ENCODE peak calls at places on chromosomes 5 and 9, in four cellular contexts. R is AG04449; Y is CD4-positive, alpha-beta memory T cell; P is neuronal stem cell. D is an unnamed sample.

GRCh38 chr9:131264231-131264630 is 12.1 kb downstream of the FAM78A start:
- DNase-seq in R (no peak), Y (no peak), P (no peak), D (peak)

GRCh38 chr5:159262472-159262858 is 625 bp upstream of the UBLCP1 start:
- DNase-seq in R (no peak), Y (no peak), P (no peak), D (no peak)

GRCh38 chr5:36442796-36443195 is 141.1 kb upstream of the RANBP3L start:
- DNase-seq in R (no peak), Y (no peak), P (no peak), D (no peak)

GRCh38 chr5:16916262-16916878 is 19.7 kb downstream of the MYO10 start:
- DNase-seq in R (peak), Y (no peak), P (no peak), D (no peak)

GRCh38 chr5:78000191-78000590 is 224.1 kb upstream of the TBCA start:
- DNase-seq in R (no peak), Y (no peak), P (no peak), D (no peak)

GRCh38 chr9:88017086-88017485 is 42.8 kb upstream of the CDK20 start:
- DNase-seq in R (no peak), Y (no peak), P (no peak), D (no peak)

GRCh38 chr9:24912767-24913166 is 367.1 kb upstream of the IZUMO3 start:
- DNase-seq in R (no peak), Y (no peak), P (no peak), D (no peak)

GRCh38 chr5:36153727-36154126 is 1.8 kb downstream of the SKP2 start:
- DNase-seq in R (no peak), Y (no peak), P (no peak), D (no peak)

GRCh38 chr9:124776952-124777645 is at the start of gene OLFML2A:
- DNase-seq in R (no peak), Y (no peak), P (no peak), D (peak)

GRCh38 chr5:16690243-16690839 is 73.5 kb upstream of the RETREG1 start:
- DNase-seq in R (no peak), Y (no peak), P (peak), D (no peak)

GRCh38 chr9:19642256-19642655 is 146.6 kb downstream of the SLC24A2 start:
- DNase-seq in R (no peak), Y (no peak), P (no peak), D (no peak)

GRCh38 chr5:148949871-148950863 is 112.7 kb downstream of the SH3TC2 start:
- DNase-seq in R (no peak), Y (no peak), P (no peak), D (peak)

GRCh38 chr5:142784405-142784955 is 14.3 kb downstream of the ARHGAP26 start:
- DNase-seq in R (no peak), Y (no peak), P (no peak), D (no peak)

GRCh38 chr9:128685636-128686489 is 3.2 kb upstream of the SET start:
- DNase-seq in R (no peak), Y (peak), P (no peak), D (no peak)

GRCh38 chr5:25448646-25449045 is 803.9 kb upstream of the CDH10 start:
- DNase-seq in R (no peak), Y (no peak), P (no peak), D (no peak)

GRCh38 chr5:25439025-25439424 is 794.2 kb upstream of the CDH10 start:
- DNase-seq in R (no peak), Y (no peak), P (no peak), D (no peak)

GRCh38 chr5:25448190-25448621 is 803.4 kb upstream of the CDH10 start:
- DNase-seq in R (no peak), Y (no peak), P (peak), D (no peak)

GRCh38 chr5:25441810-25442209 is 797.0 kb upstream of the CDH10 start:
- DNase-seq in R (no peak), Y (no peak), P (no peak), D (no peak)

GRCh38 chr5:25444697-25445096 is 799.9 kb upstream of the CDH10 start:
- DNase-seq in R (no peak), Y (no peak), P (no peak), D (no peak)
- H3K4me3 ChIP-seq in R (no peak), Y (no peak), P (no peak), D (no peak)

DNA sequence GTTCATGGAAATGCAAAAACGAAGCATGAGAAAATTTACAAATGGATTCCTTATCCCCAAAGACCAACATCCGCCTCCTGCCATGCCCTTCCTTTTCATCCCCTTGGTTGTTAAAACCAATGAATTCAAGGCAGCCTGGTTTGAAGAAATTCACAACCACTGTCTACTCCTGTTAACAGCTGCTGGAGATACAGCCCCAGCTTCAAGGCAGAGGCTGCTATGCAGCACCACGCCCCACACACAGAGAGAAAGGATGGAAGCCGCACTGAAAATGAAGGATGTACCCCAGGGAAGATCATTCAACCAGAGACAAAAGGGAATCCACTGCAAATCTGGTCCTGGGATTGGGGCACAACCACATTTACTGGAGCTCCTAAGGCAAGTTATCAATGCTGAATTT is 58.7 kb downstream of the DPYSL3 start:
- DNase-seq in R (no peak), Y (no peak), P (no peak), D (no peak)
- H3K4me3 ChIP-seq in R (no peak), Y (no peak), P (peak), D (no peak)

GRCh38 chr9:104750185-104750762 is 2.8 kb downstream of the NIPSNAP3A start:
- DNase-seq in R (no peak), Y (no peak), P (no peak), D (no peak)
- H3K4me3 ChIP-seq in R (no peak), Y (no peak), P (no peak), D (no peak)

GRCh38 chr9:104991144-104991953 is 63.4 kb upstream of the ABCA1 start:
- DNase-seq in R (no peak), Y (peak), P (peak), D (peak)

GRCh38 chr9:104997536-104997935 is 69.6 kb upstream of the ABCA1 start:
- DNase-seq in R (no peak), Y (no peak), P (no peak), D (no peak)

GRCh38 chr9:104988539-104988938 is 60.6 kb upstream of the ABCA1 start:
- DNase-seq in R (no peak), Y (no peak), P (no peak), D (no peak)

GRCh38 chr9:104992696-104993095 is 64.7 kb upstream of the ABCA1 start:
- DNase-seq in R (no peak), Y (no peak), P (no peak), D (no peak)

GRCh38 chr9:104993291-104993963 is 65.5 kb upstream of the ABCA1 start:
- DNase-seq in R (no peak), Y (no peak), P (peak), D (peak)
- H3K4me3 ChIP-seq in R (peak), Y (no peak), P (peak), D (no peak)

GRCh38 chr5:56064984-56065383 is 70.2 kb upstream of the IL6ST start:
- DNase-seq in R (no peak), Y (no peak), P (no peak), D (no peak)

GRCh38 chr5:56059854-56060253 is 65.1 kb upstream of the IL6ST start:
- DNase-seq in R (no peak), Y (no peak), P (no peak), D (no peak)

GRCh38 chr5:56056875-56057274 is 62.1 kb upstream of the IL6ST start:
- DNase-seq in R (no peak), Y (no peak), P (no peak), D (no peak)

GRCh38 chr5:56055859-56056258 is 61.1 kb upstream of the IL6ST start:
- DNase-seq in R (no peak), Y (no peak), P (no peak), D (no peak)

DNA sequence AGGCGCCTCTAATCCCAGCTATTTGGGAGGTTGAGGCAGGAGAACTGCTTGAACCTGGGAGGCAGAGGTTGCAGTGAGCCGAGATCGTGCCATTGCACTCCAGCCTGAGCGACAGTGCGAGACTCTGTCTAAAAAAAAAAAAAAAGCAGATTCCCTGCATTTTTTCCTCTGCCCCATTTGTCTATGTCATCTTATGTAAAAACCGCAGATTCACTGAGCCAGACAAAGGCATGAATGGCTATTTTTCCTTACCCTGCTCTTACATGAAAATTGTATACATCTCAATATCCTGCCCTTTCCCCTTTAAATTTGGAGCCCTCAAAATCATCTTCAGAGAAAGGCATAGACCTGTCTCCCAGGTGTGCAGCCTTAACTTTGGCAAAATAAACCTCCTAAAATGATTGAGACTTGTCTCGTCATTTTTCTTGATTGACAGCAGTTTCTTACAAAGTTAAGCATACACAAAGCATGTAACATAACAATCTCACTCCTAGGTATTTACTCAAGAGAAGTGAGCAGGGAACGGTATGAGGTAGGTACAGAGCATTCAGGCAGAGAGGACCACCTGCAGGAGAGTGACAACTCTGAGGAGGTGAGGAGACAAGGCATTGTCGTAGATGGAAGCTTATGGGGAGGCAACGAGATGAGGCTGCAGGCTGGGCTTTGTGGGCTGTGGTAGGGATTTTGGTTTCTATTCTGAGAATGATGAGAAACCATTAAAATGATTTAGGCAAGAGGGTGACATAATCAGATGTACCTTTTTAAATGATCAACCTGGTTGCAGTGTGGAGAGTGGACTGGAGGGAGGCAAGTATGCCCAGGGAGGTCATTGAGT is 65.7 kb upstream of the IL6ST start:
- DNase-seq in R (no peak), Y (no peak), P (no peak), D (no peak)
- H3K4me3 ChIP-seq in R (no peak), Y (no peak), P (no peak), D (no peak)

DNA sequence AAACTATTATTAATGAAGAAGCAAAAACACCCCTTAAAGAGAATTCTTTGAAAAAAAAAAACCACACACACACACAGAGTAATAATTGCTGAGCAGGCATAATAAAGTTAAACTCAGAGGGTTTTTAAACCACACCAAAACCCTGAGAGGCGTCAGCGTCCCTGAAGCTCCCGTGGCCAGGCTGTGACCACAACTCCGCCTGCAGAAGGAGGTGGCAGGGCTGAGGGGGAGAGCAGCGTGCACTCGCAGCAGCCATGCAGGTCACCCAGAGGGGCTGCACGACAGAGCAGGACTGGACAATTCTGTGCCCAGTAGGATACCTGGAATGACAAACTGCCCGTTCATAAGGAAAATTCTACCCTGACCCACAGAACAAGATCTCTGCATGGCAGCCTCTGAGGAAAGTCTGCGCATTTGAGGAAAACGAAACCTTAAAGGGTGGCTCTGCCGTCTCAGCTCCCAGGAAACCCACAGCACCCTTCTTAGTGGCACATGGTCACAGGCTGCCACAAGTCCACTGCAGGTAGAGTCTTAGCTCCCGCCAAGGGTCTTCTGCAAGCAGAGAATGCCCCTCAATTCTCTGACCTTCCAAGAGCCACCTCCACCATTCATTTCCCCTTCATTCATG is 44.0 kb downstream of the ROR2 start:
- DNase-seq in R (no peak), Y (peak), P (no peak), D (no peak)
- H3K4me3 ChIP-seq in R (peak), Y (peak), P (no peak), D (peak)